ENCODE peak calls at places on chromosome 9, in five cellular contexts. One of them, this sample, is unnamed.

GRCh38 chr9:37976714-37977477 is 73.0 kb upstream of the SLC25A51 start:
- DNase-seq in NCI-H774: peak; percentile 20
- DNase-seq in stimulated activated CD8-positive, alpha-beta memory T cell treated with anti-CD3 and anti-CD28 coated beads, Interleukin-4, amount 100 ng/mL, for 1 hour: no peak
- DNase-seq in stimulated activated naive CD4-positive, alpha-beta T cell: no peak
- DNase-seq in T follicular helper cell: no peak
- DNase-seq in this sample: no peak

GRCh38 chr9:86867658-86868313 is 79.5 kb downstream of the GAS1 start:
- DNase-seq in T follicular helper cell: no peak
- DNase-seq in stimulated activated CD8-positive, alpha-beta memory T cell treated with anti-CD3 and anti-CD28 coated beads, Interleukin-4, amount 100 ng/mL, for 1 hour: no peak
- DNase-seq in stimulated activated naive CD4-positive, alpha-beta T cell: no peak
- DNase-seq in NCI-H774: no peak
- DNase-seq in this sample: no peak

GRCh38 chr9:86807577-86807976 is 139.7 kb downstream of the GAS1 start:
- DNase-seq in stimulated activated naive CD4-positive, alpha-beta T cell: no peak
- DNase-seq in stimulated activated CD8-positive, alpha-beta memory T cell treated with anti-CD3 and anti-CD28 coated beads, Interleukin-4, amount 100 ng/mL, for 1 hour: no peak
- DNase-seq in NCI-H774: no peak
- DNase-seq in T follicular helper cell: no peak
- DNase-seq in this sample: no peak

GRCh38 chr9:113988951-113989780 is 88.9 kb downstream of the AMBP start:
- DNase-seq in NCI-H774: no peak
- DNase-seq in stimulated activated naive CD4-positive, alpha-beta T cell: no peak
- DNase-seq in stimulated activated CD8-positive, alpha-beta memory T cell treated with anti-CD3 and anti-CD28 coated beads, Interleukin-4, amount 100 ng/mL, for 1 hour: no peak
- DNase-seq in T follicular helper cell: no peak
- DNase-seq in this sample: no peak

GRCh38 chr9:135488527-135488926 is 8.9 kb downstream of the PPP1R26 start:
- DNase-seq in T follicular helper cell: no peak
- DNase-seq in stimulated activated naive CD4-positive, alpha-beta T cell: no peak
- DNase-seq in stimulated activated CD8-positive, alpha-beta memory T cell treated with anti-CD3 and anti-CD28 coated beads, Interleukin-4, amount 100 ng/mL, for 1 hour: no peak
- DNase-seq in NCI-H774: no peak
- DNase-seq in this sample: no peak

GRCh38 chr9:114156658-114157421 is 1.5 kb downstream of the COL27A1 start:
- DNase-seq in NCI-H774: no peak
- DNase-seq in stimulated activated CD8-positive, alpha-beta memory T cell treated with anti-CD3 and anti-CD28 coated beads, Interleukin-4, amount 100 ng/mL, for 1 hour: no peak
- DNase-seq in stimulated activated naive CD4-positive, alpha-beta T cell: no peak
- DNase-seq in T follicular helper cell: no peak
- DNase-seq in this sample: no peak

GRCh38 chr9:22528485-22528884 is 81.9 kb downstream of the DMRTA1 start:
- DNase-seq in stimulated activated naive CD4-positive, alpha-beta T cell: no peak
- DNase-seq in stimulated activated CD8-positive, alpha-beta memory T cell treated with anti-CD3 and anti-CD28 coated beads, Interleukin-4, amount 100 ng/mL, for 1 hour: no peak
- DNase-seq in NCI-H774: no peak
- DNase-seq in T follicular helper cell: no peak
- DNase-seq in this sample: no peak

GRCh38 chr9:15192856-15193255 is 114.2 kb downstream of the TTC39B start:
- DNase-seq in stimulated activated CD8-positive, alpha-beta memory T cell treated with anti-CD3 and anti-CD28 coated beads, Interleukin-4, amount 100 ng/mL, for 1 hour: no peak
- DNase-seq in NCI-H774: no peak
- DNase-seq in stimulated activated naive CD4-positive, alpha-beta T cell: no peak
- DNase-seq in T follicular helper cell: no peak
- DNase-seq in this sample: peak; percentile 49

GRCh38 chr9:68507796-68508145 is 32.9 kb downstream of the TMEM252 start:
- DNase-seq in NCI-H774: no peak
- DNase-seq in stimulated activated naive CD4-positive, alpha-beta T cell: no peak
- DNase-seq in T follicular helper cell: no peak
- DNase-seq in stimulated activated CD8-positive, alpha-beta memory T cell treated with anti-CD3 and anti-CD28 coated beads, Interleukin-4, amount 100 ng/mL, for 1 hour: no peak
- DNase-seq in this sample: no peak

GRCh38 chr9:133331221-133331620 is 4.8 kb downstream of the SURF6 start:
- DNase-seq in stimulated activated naive CD4-positive, alpha-beta T cell: no peak
- DNase-seq in NCI-H774: no peak
- DNase-seq in stimulated activated CD8-positive, alpha-beta memory T cell treated with anti-CD3 and anti-CD28 coated beads, Interleukin-4, amount 100 ng/mL, for 1 hour: no peak
- DNase-seq in T follicular helper cell: no peak
- DNase-seq in this sample: no peak

GRCh38 chr9:91905958-91906585 is 44.0 kb downstream of the ROR2 start:
- DNase-seq in stimulated activated naive CD4-positive, alpha-beta T cell: no peak
- DNase-seq in T follicular helper cell: no peak
- DNase-seq in stimulated activated CD8-positive, alpha-beta memory T cell treated with anti-CD3 and anti-CD28 coated beads, Interleukin-4, amount 100 ng/mL, for 1 hour: no peak
- DNase-seq in NCI-H774: no peak
- DNase-seq in this sample: no peak

GRCh38 chr9:34551751-34552605 is 29.2 kb upstream of the ENHO start:
- DNase-seq in NCI-H774: no peak
- DNase-seq in T follicular helper cell: no peak
- DNase-seq in stimulated activated naive CD4-positive, alpha-beta T cell: no peak
- DNase-seq in stimulated activated CD8-positive, alpha-beta memory T cell treated with anti-CD3 and anti-CD28 coated beads, Interleukin-4, amount 100 ng/mL, for 1 hour: no peak
- DNase-seq in this sample: no peak

GRCh38 chr9:33852216-33852826 is 35.4 kb downstream of the UBE2R2 start:
- DNase-seq in stimulated activated CD8-positive, alpha-beta memory T cell treated with anti-CD3 and anti-CD28 coated beads, Interleukin-4, amount 100 ng/mL, for 1 hour: no peak
- DNase-seq in stimulated activated naive CD4-positive, alpha-beta T cell: peak; percentile 17
- DNase-seq in NCI-H774: peak; percentile 3
- DNase-seq in T follicular helper cell: peak; percentile 51
- DNase-seq in this sample: peak; percentile 49

GRCh38 chr9:129822825-129823162 is 1.1 kb downstream of the TOR1A start:
- DNase-seq in stimulated activated CD8-positive, alpha-beta memory T cell treated with anti-CD3 and anti-CD28 coated beads, Interleukin-4, amount 100 ng/mL, for 1 hour: no peak
- DNase-seq in T follicular helper cell: no peak
- DNase-seq in NCI-H774: no peak
- DNase-seq in stimulated activated naive CD4-positive, alpha-beta T cell: no peak
- DNase-seq in this sample: no peak

GRCh38 chr9:117656007-117656406 is 48.2 kb upstream of the TLR4 start:
- DNase-seq in T follicular helper cell: no peak
- DNase-seq in stimulated activated CD8-positive, alpha-beta memory T cell treated with anti-CD3 and anti-CD28 coated beads, Interleukin-4, amount 100 ng/mL, for 1 hour: no peak
- DNase-seq in NCI-H774: no peak
- DNase-seq in stimulated activated naive CD4-positive, alpha-beta T cell: no peak
- DNase-seq in this sample: no peak

GRCh38 chr9:131727795-131728545 is 11.9 kb downstream of the RAPGEF1 start:
- DNase-seq in T follicular helper cell: no peak
- DNase-seq in stimulated activated naive CD4-positive, alpha-beta T cell: no peak
- DNase-seq in stimulated activated CD8-positive, alpha-beta memory T cell treated with anti-CD3 and anti-CD28 coated beads, Interleukin-4, amount 100 ng/mL, for 1 hour: no peak
- DNase-seq in NCI-H774: no peak
- DNase-seq in this sample: no peak

GRCh38 chr9:86766912-86767311 is 180.4 kb downstream of the GAS1 start:
- DNase-seq in T follicular helper cell: no peak
- DNase-seq in NCI-H774: peak; percentile 1
- DNase-seq in stimulated activated naive CD4-positive, alpha-beta T cell: no peak
- DNase-seq in stimulated activated CD8-positive, alpha-beta memory T cell treated with anti-CD3 and anti-CD28 coated beads, Interleukin-4, amount 100 ng/mL, for 1 hour: no peak
- DNase-seq in this sample: no peak

GRCh38 chr9:19286634-19287188 is 56.2 kb downstream of the DENND4C start:
- DNase-seq in stimulated activated naive CD4-positive, alpha-beta T cell: no peak
- DNase-seq in NCI-H774: no peak
- DNase-seq in T follicular helper cell: no peak
- DNase-seq in stimulated activated CD8-positive, alpha-beta memory T cell treated with anti-CD3 and anti-CD28 coated beads, Interleukin-4, amount 100 ng/mL, for 1 hour: no peak
- DNase-seq in this sample: no peak

GRCh38 chr9:6845881-6846280 is 88.1 kb downstream of the KDM4C start:
- DNase-seq in T follicular helper cell: no peak
- DNase-seq in NCI-H774: no peak
- DNase-seq in stimulated activated CD8-positive, alpha-beta memory T cell treated with anti-CD3 and anti-CD28 coated beads, Interleukin-4, amount 100 ng/mL, for 1 hour: no peak
- DNase-seq in stimulated activated naive CD4-positive, alpha-beta T cell: no peak
- DNase-seq in this sample: peak; percentile 12

GRCh38 chr9:30574355-30575151 is 1809.9 kb upstream of the ACO1 start:
- DNase-seq in NCI-H774: no peak
- DNase-seq in stimulated activated CD8-positive, alpha-beta memory T cell treated with anti-CD3 and anti-CD28 coated beads, Interleukin-4, amount 100 ng/mL, for 1 hour: no peak
- DNase-seq in T follicular helper cell: no peak
- DNase-seq in stimulated activated naive CD4-positive, alpha-beta T cell: no peak
- DNase-seq in this sample: no peak

GRCh38 chr9:128683340-128684064 is 5.5 kb upstream of the SET start:
- DNase-seq in T follicular helper cell: no peak
- DNase-seq in stimulated activated naive CD4-positive, alpha-beta T cell: no peak
- DNase-seq in NCI-H774: no peak
- DNase-seq in stimulated activated CD8-positive, alpha-beta memory T cell treated with anti-CD3 and anti-CD28 coated beads, Interleukin-4, amount 100 ng/mL, for 1 hour: no peak
- DNase-seq in this sample: no peak

GRCh38 chr9:114346146-114346545 is 16.5 kb downstream of the ORM2 start:
- DNase-seq in stimulated activated naive CD4-positive, alpha-beta T cell: no peak
- DNase-seq in stimulated activated CD8-positive, alpha-beta memory T cell treated with anti-CD3 and anti-CD28 coated beads, Interleukin-4, amount 100 ng/mL, for 1 hour: no peak
- DNase-seq in T follicular helper cell: no peak
- DNase-seq in NCI-H774: no peak
- DNase-seq in this sample: no peak

GRCh38 chr9:18441245-18441644 is 32.7 kb upstream of the ADAMTSL1 start:
- DNase-seq in T follicular helper cell: no peak
- DNase-seq in stimulated activated naive CD4-positive, alpha-beta T cell: no peak
- DNase-seq in stimulated activated CD8-positive, alpha-beta memory T cell treated with anti-CD3 and anti-CD28 coated beads, Interleukin-4, amount 100 ng/mL, for 1 hour: no peak
- DNase-seq in NCI-H774: no peak
- DNase-seq in this sample: no peak

GRCh38 chr9:118577121-118577520 is 792.1 kb downstream of the BRINP1 start:
- DNase-seq in stimulated activated naive CD4-positive, alpha-beta T cell: no peak
- DNase-seq in stimulated activated CD8-positive, alpha-beta memory T cell treated with anti-CD3 and anti-CD28 coated beads, Interleukin-4, amount 100 ng/mL, for 1 hour: no peak
- DNase-seq in NCI-H774: no peak
- DNase-seq in T follicular helper cell: no peak
- DNase-seq in this sample: no peak

GRCh38 chr9:90855208-90856000 is 53.8 kb downstream of the SYK start:
- DNase-seq in stimulated activated CD8-positive, alpha-beta memory T cell treated with anti-CD3 and anti-CD28 coated beads, Interleukin-4, amount 100 ng/mL, for 1 hour: no peak
- DNase-seq in stimulated activated naive CD4-positive, alpha-beta T cell: no peak
- DNase-seq in NCI-H774: peak; percentile 17
- DNase-seq in T follicular helper cell: no peak
- DNase-seq in this sample: no peak

GRCh38 chr9:81264516-81264915 is 424.8 kb downstream of the TLE1 start:
- DNase-seq in stimulated activated CD8-positive, alpha-beta memory T cell treated with anti-CD3 and anti-CD28 coated beads, Interleukin-4, amount 100 ng/mL, for 1 hour: no peak
- DNase-seq in stimulated activated naive CD4-positive, alpha-beta T cell: no peak
- DNase-seq in T follicular helper cell: no peak
- DNase-seq in NCI-H774: no peak
- DNase-seq in this sample: no peak